ENCODE peak calls at places on chromosomes 4 and X, in eight cellular contexts. Z is mammary epithelial cell; S is cerebellar cortex; C is ureter; P is IMR-90; T is head of caudate nucleus; I is anterior cingulate cortex; O is stimulated activated CD8-positive, alpha-beta memory T cell treated with anti-CD3 and anti-CD28 coated beads, Interleukin-4, amount 100 ng/mL, for 24 hours. M is an unnamed sample.
A peak's percentile ranks its signal among the peaks of the same experiment; 100 is the strongest.

GRCh38 chr4:36712013-36712412 is 430.6 kb downstream of the DTHD1 start:
- DNase-seq in S (no peak), Z (no peak), T (no peak), C (no peak), O (no peak), I (no peak), P (no peak), M (no peak)

GRCh38 chr4:142366821-142367220 is 479.3 kb downstream of the INPP4B start:
- DNase-seq in P (no peak), I (no peak), C (no peak), T (no peak), O (no peak), Z (no peak), S (no peak), M (no peak)

GRCh38 chrX:18036394-18036793 is 175.3 kb upstream of the RAI2 start:
- DNase-seq in C (no peak), Z (no peak), T (no peak), S (no peak), O (no peak), P (no peak), I (no peak), M (no peak)

GRCh38 chr4:577499-578450 is 1.7 kb upstream of the TMEM271 start:
- DNase-seq in O (no peak), P (no peak), Z (peak; percentile 39), S (peak; percentile 46), T (peak; percentile 81), I (no peak), C (no peak), M (no peak)

GRCh38 chr4:2254665-2255500 is 7.0 kb downstream of the MXD4 start:
- DNase-seq in I (no peak), P (no peak), T (peak; percentile 12), C (no peak), Z (no peak), O (no peak), S (peak; percentile 85), M (peak; percentile 49)

GRCh38 chr4:94486372-94486801 is 34.6 kb downstream of the PDLIM5 start:
- DNase-seq in T (no peak), P (peak; percentile 20), O (no peak), Z (peak; percentile 20), S (no peak), C (no peak), I (no peak), M (no peak)

GRCh38 chr4:159248383-159249178 is 145.7 kb downstream of the RAPGEF2 start:
- DNase-seq in O (no peak), S (peak; percentile 78), C (no peak), I (no peak), Z (no peak), P (peak; percentile 77), T (no peak), M (no peak)

GRCh38 chr4:7161721-7162214 is 30.6 kb upstream of the SORCS2 start:
- DNase-seq in O (no peak), P (no peak), C (peak; percentile 48), Z (no peak), S (no peak), I (no peak), T (no peak), M (no peak)

GRCh38 chrX:37690123-37690522 is 4.5 kb downstream of the XK start:
- DNase-seq in O (no peak), P (no peak), T (no peak), C (no peak), I (no peak), S (no peak), Z (no peak), M (no peak)

GRCh38 chr4:590313-590841 is 14.3 kb upstream of the TMEM271 start:
- DNase-seq in Z (no peak), P (no peak), T (no peak), O (no peak), C (no peak), I (no peak), S (no peak), M (no peak)

M was measured in RWPE2.